ENCODE peak calls at places on chromosomes 6 and 20, in five cellular contexts. Z is GM20000, L is B cell, I is neural progenitor cell, J is endothelial cell. P is an unnamed sample.

GRCh38 chr20:32515631-32516101 is 69.5 kb downstream of the NOL4L start:
- DNase-seq in Z (no peak), L (no peak), I (no peak), J (no peak), P (no peak)

GRCh38 chr6:166456360-166457156 is 73.8 kb upstream of the MPC1 start:
- DNase-seq in Z (peak), L (peak), I (peak), J (no peak), P (peak)

GRCh38 chr20:23141016-23141415 is 54.9 kb upstream of the CD93 start:
- DNase-seq in Z (no peak), L (no peak), I (no peak), J (no peak), P (no peak)

GRCh38 chr6:33276864-33277662 is at the start of gene B3GALT4:
- DNase-seq in Z (peak), L (peak), I (peak), J (peak), P (peak)

GRCh38 chr6:29465279-29465678 is 8.3 kb downstream of the OR2H1 start:
- DNase-seq in Z (no peak), L (no peak), I (no peak), J (no peak), P (no peak)

GRCh38 chr6:83051386-83052172 is 14.1 kb downstream of the UBE3D start:
- DNase-seq in Z (no peak), L (no peak), I (no peak), J (no peak), P (no peak)

GRCh38 chr6:104187616-104188015 is 672.1 kb downstream of the HACE1 start:
- DNase-seq in Z (no peak), L (no peak), I (peak), J (no peak), P (no peak)

GRCh38 chr6:95593025-95593424 is 15.7 kb downstream of the MANEA start:
- DNase-seq in Z (no peak), L (no peak), I (no peak), J (no peak), P (no peak)

GRCh38 chr6:4848382-4849068 is 72.3 kb downstream of the CDYL start:
- DNase-seq in Z (peak), L (peak), I (peak), J (peak), P (peak)

GRCh38 chr6:63538550-63538949 is 33.7 kb upstream of the LOC128125822 start:
- DNase-seq in Z (no peak), L (no peak), I (no peak), J (no peak), P (no peak)

GRCh38 chr20:51388227-51388626 is 154.3 kb downstream of the NFATC2 start:
- DNase-seq in Z (no peak), L (no peak), I (no peak), J (no peak), P (no peak)

GRCh38 chr6:27096834-27097511 is 150.5 kb upstream of the PRSS16 start:
- DNase-seq in Z (peak), L (peak), I (peak), J (peak), P (peak)

GRCh38 chr6:166318649-166319600 is 10.7 kb upstream of the PRR18 start:
- DNase-seq in Z (no peak), L (no peak), I (no peak), J (no peak), P (no peak)

GRCh38 chr6:19812512-19813119 is 24.6 kb upstream of the ID4 start:
- DNase-seq in Z (peak), L (no peak), I (peak), J (peak), P (no peak)
- TF ChIP-seq CTCF in Z (peak), L (no peak), I (peak), J (peak), P (no peak)

GRCh38 chr6:142699391-142699790 is 245.6 kb downstream of the HIVEP2 start:
- DNase-seq in Z (no peak), L (no peak), I (no peak), J (no peak), P (no peak)

GRCh38 chr6:142698751-142699150 is 246.2 kb downstream of the HIVEP2 start:
- DNase-seq in Z (no peak), L (no peak), I (no peak), J (no peak), P (no peak)

GRCh38 chr6:142700676-142701185 is 244.2 kb downstream of the HIVEP2 start:
- DNase-seq in Z (no peak), L (no peak), I (no peak), J (no peak), P (no peak)

GRCh38 chr6:142697912-142698311 is 247.1 kb downstream of the HIVEP2 start:
- DNase-seq in Z (no peak), L (no peak), I (no peak), J (no peak), P (no peak)

GRCh38 chr6:142700032-142700431 is 244.9 kb downstream of the HIVEP2 start:
- DNase-seq in Z (peak), L (no peak), I (no peak), J (no peak), P (no peak)
- TF ChIP-seq CTCF in Z (no peak), L (no peak), I (no peak), J (no peak), P (no peak)

DNA sequence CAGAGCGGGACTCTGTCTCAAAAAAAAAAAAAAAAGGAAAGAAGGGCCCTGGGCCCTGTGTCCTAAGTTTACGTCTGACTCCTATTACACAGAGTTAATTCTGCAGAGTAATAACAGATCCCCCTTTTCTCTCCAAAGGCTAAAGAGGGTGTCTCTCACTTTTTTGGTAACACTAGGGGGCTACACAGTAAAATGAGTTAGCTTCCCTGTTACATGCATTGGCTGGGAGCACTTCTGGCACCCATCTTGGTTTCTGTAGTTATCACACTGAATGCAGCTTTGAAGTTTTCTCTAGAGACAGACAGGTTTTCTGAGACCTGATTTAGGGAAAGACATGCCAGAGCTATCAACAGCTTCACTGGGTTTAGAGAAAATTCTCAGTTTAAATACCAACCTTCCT is 29.2 kb downstream of the RNF8 start:
- DNase-seq in Z (no peak), L (no peak), I (no peak), J (no peak), P (no peak)
- TF ChIP-seq CTCF in Z (no peak), L (no peak), I (peak), J (no peak), P (no peak)

GRCh38 chr6:36893976-36894932 is 8.5 kb downstream of the C6orf89 start:
- DNase-seq in Z (no peak), L (no peak), I (no peak), J (no peak), P (no peak)

GRCh38 chr6:36886948-36887347 is 1.2 kb downstream of the C6orf89 start:
- DNase-seq in Z (no peak), L (no peak), I (no peak), J (no peak), P (no peak)

GRCh38 chr6:36888115-36888643 is 2.4 kb downstream of the C6orf89 start:
- DNase-seq in Z (no peak), L (no peak), I (no peak), J (no peak), P (no peak)

GRCh38 chr6:36888654-36889481 is 3.1 kb downstream of the C6orf89 start:
- DNase-seq in Z (peak), L (no peak), I (no peak), J (no peak), P (no peak)

DNA sequence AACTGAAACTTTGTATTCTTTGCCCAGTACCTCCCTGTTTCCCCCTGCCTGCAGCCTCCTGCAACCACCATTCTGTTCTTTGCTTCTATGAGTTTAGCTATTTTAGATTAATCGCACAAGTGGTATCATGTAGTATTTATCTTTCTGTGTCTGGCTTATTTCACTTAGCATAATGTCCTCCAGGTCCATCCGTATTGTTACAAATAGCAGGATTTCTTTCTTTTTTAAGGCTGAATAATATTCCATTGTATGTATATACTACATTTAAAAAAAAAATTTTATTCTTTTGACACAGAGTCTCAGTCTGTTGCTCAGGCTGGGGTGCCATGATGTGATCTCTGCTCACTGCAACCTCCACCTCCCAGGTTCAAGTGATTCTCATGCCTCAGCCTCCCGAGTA is 4.5 kb downstream of the C6orf89 start:
- DNase-seq in Z (no peak), L (no peak), I (no peak), J (no peak), P (no peak)
- TF ChIP-seq CTCF in Z (no peak), L (no peak), I (no peak), J (no peak), P (no peak)

DNA sequence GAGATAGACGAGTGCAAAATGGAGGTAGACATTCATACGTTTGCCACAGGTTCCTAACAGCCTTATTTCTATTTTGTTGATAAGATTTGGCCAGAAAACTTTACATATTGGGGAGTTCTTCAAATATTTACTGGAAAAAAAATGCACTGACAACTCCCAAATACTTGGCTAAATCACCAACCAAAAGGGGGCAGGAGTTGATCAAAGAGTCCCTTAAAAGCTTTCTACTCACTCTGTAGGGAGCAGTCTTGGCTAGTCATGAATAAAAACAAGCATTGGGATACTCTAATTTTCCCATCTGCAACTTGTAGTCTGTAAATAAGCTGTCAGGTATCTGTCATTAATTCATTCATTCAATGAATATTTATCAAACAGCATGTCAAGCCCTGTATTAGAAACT is 18.4 kb downstream of the TENT5A start:
- DNase-seq in Z (no peak), L (no peak), I (no peak), J (no peak), P (no peak)
- TF ChIP-seq CTCF in Z (no peak), L (no peak), I (peak), J (no peak), P (no peak)

DNA sequence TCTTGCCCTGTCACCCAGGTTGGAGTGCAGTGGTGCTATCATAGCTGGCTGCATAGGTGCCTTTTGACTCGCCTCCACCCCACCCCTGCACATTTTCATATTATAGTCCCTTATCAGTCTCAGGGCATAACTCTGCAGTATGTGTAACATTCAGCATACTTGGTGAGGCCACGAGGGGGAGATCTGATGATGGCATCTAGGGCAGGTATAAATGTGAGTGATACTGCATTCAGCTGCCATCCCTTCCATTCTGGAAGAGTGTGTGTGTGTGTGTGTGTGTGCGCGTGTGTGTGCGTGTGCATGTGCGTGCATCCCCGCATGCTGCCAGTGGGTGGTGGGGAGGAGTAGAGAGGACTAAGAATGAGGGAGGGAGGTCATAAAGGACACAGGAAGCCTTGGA is 81.4 kb downstream of the JARID2 start:
- DNase-seq in Z (peak), L (peak), I (peak), J (no peak), P (peak)
- TF ChIP-seq CTCF in Z (peak), L (peak), I (no peak), J (no peak), P (peak)

GRCh38 chr20:25532015-25532751 is 53.1 kb downstream of the NINL start:
- DNase-seq in Z (no peak), L (no peak), I (peak), J (peak), P (no peak)
- TF ChIP-seq CTCF in Z (no peak), L (no peak), I (peak), J (no peak), P (no peak)

DNA sequence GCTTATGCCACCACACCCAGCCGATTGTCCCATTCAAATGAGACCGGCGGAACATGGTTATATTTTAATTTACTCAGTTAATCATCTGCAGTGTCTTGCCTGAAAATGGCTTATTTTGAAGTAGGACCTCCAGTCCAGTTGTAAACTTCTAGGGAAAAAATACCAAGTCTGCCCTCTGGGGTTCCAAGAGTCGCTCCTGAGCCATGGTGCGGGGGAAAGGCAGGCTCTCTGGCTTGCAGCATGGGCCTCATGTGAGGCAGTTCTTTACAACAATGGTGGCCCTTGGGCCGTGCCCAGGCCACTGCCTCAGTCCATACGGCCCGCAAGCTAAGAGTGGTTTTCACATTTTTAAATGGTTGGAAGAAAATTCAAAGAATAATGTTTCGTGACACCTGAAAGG is 62.7 kb upstream of the XRN2 start:
- DNase-seq in Z (no peak), L (no peak), I (peak), J (no peak), P (no peak)
- TF ChIP-seq CTCF in Z (no peak), L (no peak), I (peak), J (peak), P (no peak)

P was measured in activated CD8-positive, alpha-beta T cell treated with anti-CD3 and anti-CD28 coated beads for 36 hours.